ENCODE peak calls at places on chromosomes 13 and 19, in six cellular contexts. One of them, this sample, is unnamed.

GRCh38 chr19:58218899-58219298 is 9.8 kb upstream of the ZNF544 start:
- DNase-seq in endothelial cell of umbilical vein: peak; percentile 20
- DNase-seq in A549: peak; percentile 55
- DNase-seq in HepG2: peak; percentile 8
- DNase-seq in GM12878: no peak
- DNase-seq in K562: peak; percentile 35
- DNase-seq in this sample: peak; percentile 50

GRCh38 chr19:48986211-48986610 is 6.9 kb downstream of the GYS1 start:
- DNase-seq in endothelial cell of umbilical vein: no peak
- DNase-seq in A549: no peak
- DNase-seq in HepG2: no peak
- DNase-seq in GM12878: no peak
- DNase-seq in K562: no peak
- DNase-seq in this sample: no peak

GRCh38 chr13:64073203-64073602 is 2657.6 kb upstream of the PCDH20 start:
- DNase-seq in endothelial cell of umbilical vein: peak; percentile 2
- DNase-seq in A549: no peak
- DNase-seq in HepG2: peak; percentile 3
- DNase-seq in GM12878: no peak
- DNase-seq in K562: no peak
- DNase-seq in this sample: no peak

GRCh38 chr13:92806215-92806614 is 420.4 kb upstream of the GPC6 start:
- DNase-seq in endothelial cell of umbilical vein: no peak
- DNase-seq in A549: no peak
- DNase-seq in HepG2: no peak
- DNase-seq in GM12878: no peak
- DNase-seq in K562: no peak
- DNase-seq in this sample: peak; percentile 28

GRCh38 chr13:97242755-97243497 is 20.8 kb downstream of the MBNL2 start:
- DNase-seq in endothelial cell of umbilical vein: peak; percentile 43
- DNase-seq in A549: no peak
- DNase-seq in HepG2: no peak
- DNase-seq in GM12878: no peak
- DNase-seq in K562: no peak
- DNase-seq in this sample: no peak

GRCh38 chr13:23020246-23020843 is 160.4 kb upstream of the SGCG start:
- DNase-seq in endothelial cell of umbilical vein: peak; percentile 58
- DNase-seq in A549: peak; percentile 66
- DNase-seq in HepG2: peak; percentile 53
- DNase-seq in GM12878: peak; percentile 34
- DNase-seq in K562: peak; percentile 17
- DNase-seq in this sample: peak; percentile 69

GRCh38 chr19:38401148-38401547 is 1.7 kb upstream of the FAM98C start:
- DNase-seq in endothelial cell of umbilical vein: peak; percentile 45
- DNase-seq in A549: peak; percentile 69
- DNase-seq in HepG2: peak; percentile 12
- DNase-seq in GM12878: no peak
- DNase-seq in K562: no peak
- DNase-seq in this sample: no peak

GRCh38 chr13:104357174-104357573 is 1291.0 kb upstream of the SLC10A2 start:
- DNase-seq in endothelial cell of umbilical vein: no peak
- DNase-seq in A549: no peak
- DNase-seq in HepG2: no peak
- DNase-seq in GM12878: no peak
- DNase-seq in K562: no peak
- DNase-seq in this sample: no peak

GRCh38 chr13:105597573-105597972 is 937.9 kb downstream of the EFNB2 start:
- DNase-seq in endothelial cell of umbilical vein: no peak
- DNase-seq in A549: no peak
- DNase-seq in HepG2: no peak
- DNase-seq in GM12878: no peak
- DNase-seq in K562: no peak
- DNase-seq in this sample: no peak

GRCh38 chr19:39906283-39906682 is 28.2 kb downstream of the FCGBP start:
- DNase-seq in endothelial cell of umbilical vein: no peak
- DNase-seq in A549: no peak
- DNase-seq in HepG2: no peak
- DNase-seq in GM12878: no peak
- DNase-seq in K562: no peak
- DNase-seq in this sample: no peak

DNA sequence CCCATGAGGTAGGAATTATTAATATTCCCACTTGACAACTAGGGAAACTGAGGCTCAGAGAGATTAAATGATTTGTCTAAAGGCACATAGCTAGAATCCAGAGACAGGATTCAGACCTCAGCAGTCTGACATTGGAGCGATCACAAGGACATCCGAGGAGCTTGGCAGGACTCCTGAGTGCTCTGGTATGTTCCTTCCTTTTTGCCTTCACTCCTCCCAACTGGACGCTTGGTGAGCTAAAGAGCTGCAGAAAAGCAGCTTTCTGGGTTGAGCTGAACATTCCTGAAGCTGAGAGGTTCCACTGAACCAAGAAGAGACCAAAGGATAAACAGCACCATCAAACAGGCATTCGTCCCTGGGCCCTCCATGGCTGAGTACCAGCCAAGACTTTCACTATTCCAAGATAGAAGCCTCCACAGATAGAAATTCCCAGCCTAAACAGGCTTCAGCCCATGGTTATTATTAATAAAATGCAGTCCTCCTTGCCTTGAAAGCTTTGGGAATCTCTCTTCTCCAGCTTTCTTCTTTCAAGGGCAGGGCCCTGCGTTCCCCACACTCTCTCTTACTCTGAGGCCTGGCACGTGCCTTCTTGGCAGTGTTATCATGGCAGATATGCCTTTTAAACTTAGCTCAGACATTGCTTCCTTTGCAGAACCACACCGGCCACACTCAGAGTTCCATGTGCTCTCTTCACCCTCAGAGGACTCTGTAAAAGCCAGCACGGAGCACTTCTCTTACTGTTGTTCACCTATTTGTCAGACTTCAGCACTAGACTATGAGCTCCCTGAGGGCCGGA is 97.1 kb downstream of the CYSLTR2 start:
- DNase-seq in endothelial cell of umbilical vein: no peak
- DNase-seq in A549: no peak
- DNase-seq in HepG2: no peak
- DNase-seq in GM12878: no peak
- DNase-seq in K562: no peak
- DNase-seq in this sample: no peak
- TF ChIP-seq MYC in endothelial cell of umbilical vein: no peak
- TF ChIP-seq MYC in A549: no peak
- TF ChIP-seq MYC in HepG2: no peak
- TF ChIP-seq MYC in GM12878: no peak
- TF ChIP-seq MYC in K562: no peak
- TF ChIP-seq MYC in this sample: no peak

DNA sequence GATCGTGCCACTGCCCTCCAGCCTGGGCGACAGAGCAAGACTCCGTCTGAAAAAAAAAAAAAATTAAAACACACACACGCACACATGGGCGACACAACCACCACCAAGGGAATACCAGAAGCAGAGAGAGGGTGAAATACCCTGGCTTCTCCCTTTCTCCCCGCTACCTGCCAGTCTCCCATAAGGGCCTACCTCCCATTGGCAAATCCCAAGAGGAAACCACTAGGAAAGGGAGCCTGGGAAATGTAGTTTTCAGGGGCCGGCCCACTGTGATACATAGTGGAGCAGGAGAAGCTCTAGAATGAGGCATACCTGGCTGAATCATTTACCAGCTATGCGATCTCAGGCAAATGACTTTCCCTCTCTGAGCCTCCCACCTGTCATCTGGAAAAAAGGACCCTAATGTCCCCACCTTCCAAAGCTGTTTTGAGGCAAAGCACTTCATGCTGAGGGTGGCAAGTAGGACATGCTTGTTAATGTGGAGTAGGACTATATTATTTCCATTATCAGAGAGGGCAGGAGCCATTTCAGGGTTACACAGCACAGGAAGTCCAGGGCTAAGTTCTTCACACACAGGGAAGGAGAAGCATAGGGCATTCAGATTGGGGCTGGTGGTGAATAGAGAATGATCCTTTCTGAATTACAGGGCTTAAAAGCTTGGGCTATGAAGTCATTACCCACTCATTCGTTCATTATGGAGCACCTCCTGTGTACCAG is 14.3 kb upstream of the HNRNPUL1 start:
- DNase-seq in endothelial cell of umbilical vein: no peak
- DNase-seq in A549: peak; percentile 54
- DNase-seq in HepG2: no peak
- DNase-seq in GM12878: no peak
- DNase-seq in K562: no peak
- DNase-seq in this sample: no peak
- TF ChIP-seq POLR2A in endothelial cell of umbilical vein: no peak
- TF ChIP-seq POLR2A in A549: no peak
- TF ChIP-seq POLR2A in HepG2: no peak
- TF ChIP-seq POLR2A in GM12878: no peak
- TF ChIP-seq POLR2A in K562: no peak
- TF ChIP-seq POLR2A in this sample: no peak

DNA sequence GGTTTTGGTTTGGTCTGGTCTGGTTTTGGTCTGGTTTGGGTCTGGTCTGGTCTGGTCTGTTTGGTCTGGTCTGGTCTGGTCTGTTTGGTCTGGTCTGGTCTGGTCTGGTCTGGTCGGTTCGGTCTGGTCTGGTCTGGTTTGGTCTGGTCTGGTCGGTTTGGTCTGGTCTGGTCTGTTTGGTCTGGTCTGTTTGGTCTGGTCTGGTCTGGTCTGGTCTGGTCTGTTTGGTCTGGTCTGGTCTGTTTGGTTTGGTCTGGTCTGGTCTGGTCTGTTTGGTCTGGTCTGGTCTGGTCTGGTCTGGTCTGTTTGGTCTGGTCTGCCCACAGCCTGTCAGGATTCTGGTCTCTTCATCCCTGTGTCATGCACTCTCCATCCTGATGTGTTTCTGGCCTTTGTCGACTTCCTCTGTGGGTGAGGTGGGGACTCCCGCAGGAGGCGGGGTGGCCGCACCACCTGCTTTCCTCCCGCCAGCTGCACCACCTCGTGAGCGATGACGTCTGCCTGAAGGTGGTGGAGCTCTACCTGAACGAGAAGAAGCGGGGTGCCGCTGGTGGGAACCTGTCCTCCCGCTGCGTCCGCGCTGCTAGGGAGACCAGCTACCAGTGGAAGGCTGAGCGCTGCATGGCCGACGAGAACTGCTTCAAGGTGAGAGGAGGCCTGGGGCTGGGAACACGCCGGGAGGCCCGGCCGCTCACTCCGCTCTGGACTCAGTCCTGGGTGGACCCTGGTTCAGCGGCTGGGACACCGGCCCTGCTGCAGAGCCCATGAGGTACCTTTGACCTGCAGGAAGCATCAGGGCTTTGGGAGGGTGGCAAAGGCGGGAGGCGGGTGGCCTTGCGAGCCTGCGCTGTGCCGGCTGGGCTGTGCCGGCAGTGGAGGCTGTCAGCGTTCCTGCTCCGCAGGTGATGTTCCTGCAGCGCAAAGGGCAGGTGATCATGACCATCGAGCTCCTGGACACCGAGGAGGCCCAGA is 12.9 kb upstream of the F2RL3 start:
- DNase-seq in endothelial cell of umbilical vein: no peak
- DNase-seq in A549: no peak
- DNase-seq in HepG2: no peak
- DNase-seq in GM12878: no peak
- DNase-seq in K562: no peak
- DNase-seq in this sample: no peak
- TF ChIP-seq CTCF in endothelial cell of umbilical vein: no peak
- TF ChIP-seq CTCF in A549: no peak
- TF ChIP-seq CTCF in HepG2: no peak
- TF ChIP-seq CTCF in GM12878: no peak
- TF ChIP-seq CTCF in K562: no peak
- TF ChIP-seq CTCF in this sample: no peak

GRCh38 chr19:4352701-4353121 is 9.3 kb downstream of the MPND start:
- DNase-seq in endothelial cell of umbilical vein: peak; percentile 66
- DNase-seq in A549: peak; percentile 66
- DNase-seq in HepG2: peak; percentile 47
- DNase-seq in GM12878: no peak
- DNase-seq in K562: peak; percentile 72
- DNase-seq in this sample: peak; percentile 54
- TF ChIP-seq MYC in endothelial cell of umbilical vein: no peak
- TF ChIP-seq MYC in A549: no peak
- TF ChIP-seq MYC in HepG2: no peak
- TF ChIP-seq MYC in GM12878: no peak
- TF ChIP-seq MYC in K562: no peak
- TF ChIP-seq MYC in this sample: no peak

GRCh38 chr13:30032263-30032662 is 181.8 kb upstream of the UBL3 start:
- DNase-seq in endothelial cell of umbilical vein: no peak
- DNase-seq in A549: no peak
- DNase-seq in HepG2: no peak
- DNase-seq in GM12878: no peak
- DNase-seq in K562: no peak
- DNase-seq in this sample: no peak
- TF ChIP-seq POLR2A in endothelial cell of umbilical vein: no peak
- TF ChIP-seq POLR2A in A549: no peak
- TF ChIP-seq POLR2A in HepG2: no peak
- TF ChIP-seq POLR2A in GM12878: no peak
- TF ChIP-seq POLR2A in K562: no peak
- TF ChIP-seq POLR2A in this sample: no peak

GRCh38 chr13:113902956-113903355 is 39.1 kb upstream of the GAS6 start:
- DNase-seq in endothelial cell of umbilical vein: no peak
- DNase-seq in A549: no peak
- DNase-seq in HepG2: no peak
- DNase-seq in GM12878: no peak
- DNase-seq in K562: no peak
- DNase-seq in this sample: no peak

GRCh38 chr13:113905018-113905417 is 41.1 kb upstream of the GAS6 start:
- DNase-seq in endothelial cell of umbilical vein: no peak
- DNase-seq in A549: no peak
- DNase-seq in HepG2: no peak
- DNase-seq in GM12878: no peak
- DNase-seq in K562: no peak
- DNase-seq in this sample: no peak

GRCh38 chr13:113903361-113903760 is 39.5 kb upstream of the GAS6 start:
- DNase-seq in endothelial cell of umbilical vein: no peak
- DNase-seq in A549: no peak
- DNase-seq in HepG2: no peak
- DNase-seq in GM12878: no peak
- DNase-seq in K562: no peak
- DNase-seq in this sample: no peak

GRCh38 chr13:113903912-113904311 is 40.0 kb upstream of the GAS6 start:
- DNase-seq in endothelial cell of umbilical vein: no peak
- DNase-seq in A549: no peak
- DNase-seq in HepG2: no peak
- DNase-seq in GM12878: no peak
- DNase-seq in K562: no peak
- DNase-seq in this sample: no peak

DNA sequence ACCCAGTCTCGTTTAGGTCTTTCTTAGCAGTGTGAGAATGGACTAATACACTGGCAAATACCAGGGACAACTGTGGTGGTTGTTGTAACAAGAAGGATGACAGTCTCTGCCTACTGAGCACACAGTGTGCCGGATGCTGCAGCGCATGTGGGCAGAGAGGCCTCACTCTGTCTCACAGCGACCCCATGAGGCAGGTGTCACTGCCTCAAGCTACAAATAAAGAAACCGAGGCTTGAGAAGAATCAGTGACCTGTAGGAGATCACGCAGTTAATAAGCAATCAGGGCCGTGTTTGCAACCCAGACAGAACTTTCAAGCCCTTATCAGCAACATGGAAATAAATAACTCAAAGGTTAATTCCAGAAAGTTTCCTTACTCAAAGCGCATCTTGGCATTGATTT is 40.5 kb upstream of the GAS6 start:
- DNase-seq in endothelial cell of umbilical vein: peak; percentile 62
- DNase-seq in A549: peak; percentile 33
- DNase-seq in HepG2: peak; percentile 25
- DNase-seq in GM12878: no peak
- DNase-seq in K562: no peak
- DNase-seq in this sample: peak; percentile 53
- TF ChIP-seq CTCF in endothelial cell of umbilical vein: peak; percentile 59
- TF ChIP-seq CTCF in A549: peak; percentile 45
- TF ChIP-seq CTCF in HepG2: peak; percentile 87
- TF ChIP-seq CTCF in GM12878: peak; percentile 38
- TF ChIP-seq CTCF in K562: peak; percentile 73
- TF ChIP-seq CTCF in this sample: peak; percentile 43